ENCODE peak calls at places on chromosomes 16 and 17, in seven cellular contexts. F is endothelial cell, H is substantia nigra, Y is suprapubic skin, G is cardiac muscle cell, I is Calu3, T is EL. Z is an unnamed sample.

GRCh38 chr17:63610854-63611253 is 10.2 kb downstream of the TACO1 start:
- DNase-seq in G (no peak), Y (no peak), T (no peak), F (no peak), H (no peak), I (no peak), Z (no peak)

GRCh38 chr17:9987779-9988585 is 82.9 kb upstream of the RCVRN start:
- DNase-seq in I (peak), G (peak), T (peak), H (no peak), Y (no peak), F (peak), Z (peak)

GRCh38 chr17:77502626-77503292 is 362.0 kb downstream of the SEC14L1 start:
- DNase-seq in G (no peak), Y (peak), H (no peak), I (no peak), T (no peak), F (no peak), Z (no peak)

GRCh38 chr16:4349332-4349731 is 1.8 kb downstream of the PAM16 start:
- DNase-seq in F (no peak), Y (no peak), H (no peak), I (no peak), G (no peak), T (no peak), Z (no peak)

GRCh38 chr16:56298948-56299602 is 107.8 kb downstream of the GNAO1 start:
- DNase-seq in I (no peak), T (no peak), F (no peak), H (peak), G (no peak), Y (no peak), Z (no peak)

GRCh38 chr17:80679816-80680215 is 135.2 kb downstream of the RPTOR start:
- DNase-seq in Y (no peak), I (no peak), G (no peak), H (no peak), T (peak), F (no peak), Z (peak)

GRCh38 chr17:73550561-73550960 is 93.7 kb downstream of the SDK2 start:
- DNase-seq in T (no peak), Y (no peak), F (no peak), G (no peak), I (no peak), H (no peak), Z (no peak)

GRCh38 chr17:45172541-45173286 is 11.0 kb downstream of the HEXIM2 start:
- DNase-seq in G (peak), T (peak), Y (peak), F (no peak), H (peak), I (peak), Z (peak)

GRCh38 chr16:72921106-72921505 is 126.8 kb downstream of the ZFHX3 start:
- DNase-seq in F (no peak), G (no peak), Y (no peak), T (no peak), H (no peak), I (no peak), Z (no peak)

GRCh38 chr17:75315541-75316243 is 26.5 kb upstream of the SLC25A19 start:
- DNase-seq in F (no peak), H (no peak), T (peak), G (no peak), I (no peak), Y (no peak), Z (peak)